ENCODE peak calls at places on chromosomes 3 and 15, in nine cellular contexts. S, Z, I, N, X, H, Q, V and T are unnamed samples.

GRCh38 chr15:60737217-60737616 is 258.3 kb upstream of the ICE2 start:
- DNase-seq in S (no peak), I (no peak), H (no peak), V (no peak), X (no peak), N (no peak), Q (no peak), Z (no peak), T (no peak)

GRCh38 chr3:114697441-114697840 is 403.6 kb downstream of the TIGIT start:
- DNase-seq in S (no peak), H (no peak), Z (no peak), I (no peak), N (no peak), V (no peak), X (no peak), Q (no peak), T (no peak)

GRCh38 chr15:41332788-41333527 is at the start of gene NUSAP1:
- DNase-seq in I (no peak), S (peak), V (peak), N (no peak), Z (no peak), Q (peak), H (no peak), X (no peak), T (no peak)

GRCh38 chr3:118127992-118128391 is 906.7 kb downstream of the IGSF11 start:
- DNase-seq in X (no peak), Q (no peak), S (no peak), N (no peak), Z (no peak), I (no peak), H (no peak), V (no peak), T (no peak)

GRCh38 chr3:72118593-72118992 is 333.6 kb upstream of the PROK2 start:
- DNase-seq in Z (no peak), H (no peak), V (no peak), I (no peak), Q (no peak), S (no peak), X (no peak), N (no peak), T (no peak)

GRCh38 chr3:100289339-100289738 is 28.5 kb downstream of the TBC1D23 start:
- DNase-seq in V (no peak), H (no peak), Q (no peak), Z (no peak), S (no peak), I (no peak), N (no peak), X (no peak), T (peak)

GRCh38 chr15:65530318-65531111 is at the start of gene HACD3:
- DNase-seq in H (peak), Q (peak), S (peak), Z (peak), V (peak), I (peak), N (peak), X (peak), T (peak)

GRCh38 chr3:171219258-171219657 is 192.7 kb upstream of the SLC2A2 start:
- DNase-seq in Z (no peak), X (no peak), S (no peak), I (no peak), Q (no peak), N (no peak), H (no peak), V (no peak), T (no peak)

GRCh38 chr3:182182531-182182968 is 470.8 kb downstream of the SOX2 start:
- DNase-seq in X (no peak), Z (no peak), H (no peak), I (no peak), V (no peak), Q (no peak), N (no peak), S (no peak), T (no peak)

GRCh38 chr3:175192536-175192935 is 333.4 kb downstream of the NAALADL2 start:
- DNase-seq in H (no peak), Q (no peak), S (no peak), N (no peak), I (no peak), X (no peak), V (no peak), Z (no peak), T (no peak)

GRCh38 chr3:132665230-132665629 is 5.1 kb downstream of the UBA5 start:
- DNase-seq in X (no peak), S (no peak), H (no peak), Q (no peak), V (no peak), Z (no peak), N (no peak), I (no peak), T (no peak)

GRCh38 chr15:56077071-56077470 is 83.7 kb upstream of the NEDD4 start:
- DNase-seq in X (no peak), S (no peak), V (no peak), H (no peak), Q (no peak), N (no peak), Z (no peak), I (no peak), T (no peak)

GRCh38 chr15:68298336-68298735 is 20.8 kb downstream of the FEM1B start:
- DNase-seq in H (no peak), Z (no peak), S (no peak), X (no peak), I (no peak), N (no peak), Q (no peak), V (no peak), T (no peak)

GRCh38 chr3:50427255-50427654 is 67.9 kb upstream of the TMEM115 start:
- DNase-seq in X (no peak), H (no peak), I (no peak), V (no peak), N (no peak), Q (no peak), Z (no peak), S (no peak), T (no peak)

GRCh38 chr15:77659350-77660321 is 26.9 kb upstream of the LINGO1 start:
- DNase-seq in I (peak), Z (peak), H (peak), Q (no peak), V (peak), S (peak), X (no peak), N (peak), T (no peak)

GRCh38 chr3:114308830-114309229 is 15.0 kb downstream of the TIGIT start:
- DNase-seq in N (no peak), X (no peak), Q (no peak), V (peak), H (no peak), Z (no peak), I (no peak), S (no peak), T (no peak)

GRCh38 chr3:108662141-108662738 is 72.7 kb downstream of the DZIP3 start:
- DNase-seq in I (no peak), N (peak), X (peak), V (peak), Z (peak), Q (no peak), H (peak), S (peak), T (peak)

GRCh38 chr3:155385896-155386295 is 92.4 kb upstream of the STRIT1 start:
- DNase-seq in X (no peak), H (no peak), Z (no peak), V (no peak), I (no peak), S (no peak), Q (no peak), N (no peak), T (no peak)

GRCh38 chr3:175129571-175129970 is 270.4 kb downstream of the NAALADL2 start:
- DNase-seq in V (no peak), Q (no peak), H (no peak), Z (no peak), N (no peak), X (no peak), I (no peak), S (no peak), T (no peak)

GRCh38 chr15:89533861-89534544 is 37.6 kb upstream of the RHCG start:
- DNase-seq in I (no peak), Z (no peak), Q (no peak), N (no peak), S (no peak), H (no peak), V (no peak), X (no peak), T (no peak)

GRCh38 chr3:161412117-161412516 is 40.8 kb upstream of the SPTSSB start:
- DNase-seq in V (no peak), X (no peak), I (no peak), Z (no peak), N (no peak), S (no peak), H (no peak), Q (no peak), T (no peak)

GRCh38 chr3:4079354-4080180 is 223.6 kb upstream of the SETMAR start:
- DNase-seq in Q (no peak), V (no peak), S (no peak), H (no peak), I (no peak), X (no peak), N (no peak), Z (no peak), T (no peak)

GRCh38 chr3:3015472-3016089 is 94.6 kb downstream of the IL5RA start:
- DNase-seq in X (no peak), V (no peak), S (no peak), Z (no peak), N (no peak), Q (no peak), H (no peak), I (no peak), T (no peak)

GRCh38 chr15:23397779-23398178 is 43.2 kb downstream of the GOLGA8S start:
- DNase-seq in S (no peak), Q (no peak), Z (no peak), V (no peak), N (no peak), I (no peak), H (no peak), X (no peak), T (no peak)

GRCh38 chr3:107367353-107367752 is 9.9 kb upstream of the CCDC54 start:
- DNase-seq in Q (no peak), X (no peak), H (peak), I (no peak), S (no peak), Z (peak), N (no peak), V (no peak), T (peak)

GRCh38 chr3:120637836-120638559 is 41.9 kb downstream of the NDUFB4 start:
- DNase-seq in Q (no peak), Z (peak), N (no peak), V (no peak), X (no peak), S (no peak), I (no peak), H (no peak), T (no peak)

GRCh38 chr3:140022061-140022781 is 87.2 kb downstream of the CLSTN2 start:
- DNase-seq in V (no peak), X (no peak), N (no peak), H (no peak), Z (no peak), I (no peak), Q (peak), S (no peak), T (no peak)

GRCh38 chr15:70480196-70480856 is 283.0 kb downstream of the UACA start:
- DNase-seq in Z (no peak), S (no peak), H (no peak), N (no peak), I (no peak), V (peak), X (no peak), Q (no peak), T (peak)

GRCh38 chr3:14598143-14598569 is 53.4 kb upstream of the CCDC174 start:
- DNase-seq in X (peak), Q (no peak), I (no peak), N (peak), S (no peak), H (peak), V (peak), Z (peak), T (peak)

GRCh38 chr3:119817071-119817470 is 35.2 kb downstream of the NR1I2 start:
- DNase-seq in Q (no peak), N (peak), Z (no peak), X (no peak), I (no peak), S (no peak), H (no peak), V (no peak), T (no peak)

GRCh38 chr3:186394566-186395217 is 32.7 kb upstream of the DGKG start:
- DNase-seq in Q (no peak), V (no peak), I (no peak), S (no peak), Z (no peak), X (no peak), N (no peak), H (no peak), T (no peak)

GRCh38 chr15:59583088-59583487 is 28.5 kb upstream of the GCNT3 start:
- DNase-seq in H (no peak), X (no peak), N (no peak), Z (no peak), V (no peak), S (no peak), Q (no peak), I (no peak), T (no peak)

GRCh38 chr3:36743821-36744220 is 20.5 kb downstream of the DCLK3 start:
- DNase-seq in V (no peak), N (no peak), Q (no peak), Z (no peak), S (no peak), H (no peak), I (no peak), X (no peak), T (no peak)

GRCh38 chr3:102182162-102182561 is 252.7 kb upstream of the ZPLD1 start:
- DNase-seq in I (no peak), S (no peak), Z (no peak), N (no peak), Q (no peak), X (no peak), V (no peak), H (no peak), T (no peak)

GRCh38 chr15:77550275-77551251 is 82.1 kb downstream of the LINGO1 start:
- DNase-seq in X (no peak), Z (no peak), H (no peak), V (no peak), I (no peak), N (no peak), S (no peak), Q (peak), T (no peak)

GRCh38 chr3:66671348-66671747 is 170.5 kb upstream of the LRIG1 start:
- DNase-seq in Q (no peak), X (no peak), I (no peak), V (no peak), S (no peak), Z (no peak), H (no peak), N (no peak), T (no peak)

GRCh38 chr15:87877114-87877810 is 379.3 kb downstream of the NTRK3 start:
- DNase-seq in Z (no peak), S (no peak), V (no peak), N (no peak), X (no peak), I (no peak), H (peak), Q (no peak), T (no peak)

GRCh38 chr15:63601727-63602185 is 4.6 kb downstream of the FBXL22 start:
- DNase-seq in H (no peak), Q (peak), N (no peak), V (peak), S (no peak), I (peak), Z (no peak), X (no peak), T (no peak)

GRCh38 chr3:126870608-126871210 is 112.2 kb upstream of the PLXNA1 start:
- DNase-seq in N (peak), S (no peak), V (no peak), Q (no peak), X (no peak), H (no peak), I (no peak), Z (no peak), T (no peak)